ENCODE peak calls at places on chromosomes 16 and 17, in nine cellular contexts. G is psoas muscle; Z is neuronal stem cell; L is PC-9; R is CD4-positive, CD25-positive, alpha-beta regulatory T cell; N is naive thymus-derived CD4-positive, alpha-beta T cell; O is cardiac muscle cell; X is pancreas; P is colonic mucosa. Q is an unnamed sample.
A peak's percentile ranks its signal among the peaks of the same experiment; 100 is the strongest.

GRCh38 chr16:21116148-21116693 is 34.4 kb downstream of the DNAH3 start:
- DNase-seq in N (no peak), X (no peak), R (no peak), O (peak; percentile 45), Z (no peak), P (no peak), G (no peak), L (no peak), Q (no peak)

GRCh38 chr17:2275722-2276121 is 27.9 kb downstream of the SMG6 start:
- DNase-seq in R (no peak), G (no peak), O (no peak), P (no peak), X (no peak), Z (no peak), N (no peak), L (no peak), Q (no peak)

GRCh38 chr17:15944720-15945492 is at the start of gene ADORA2B:
- DNase-seq in G (peak; percentile 71), N (peak; percentile 77), O (peak; percentile 89), R (peak; percentile 26), P (peak; percentile 75), X (peak; percentile 70), Z (peak; percentile 72), L (peak; percentile 84), Q (no peak)

GRCh38 chr17:58679263-58680037 is 12.4 kb downstream of the TEX14 start:
- DNase-seq in L (peak; percentile 45), Z (no peak), N (no peak), P (no peak), X (no peak), O (peak; percentile 90), G (no peak), R (no peak), Q (no peak)

GRCh38 chr16:70805380-70805779 is 4.4 kb upstream of the VAC14 start:
- DNase-seq in X (no peak), L (no peak), Z (no peak), O (no peak), P (no peak), G (no peak), R (no peak), N (no peak), Q (no peak)

GRCh38 chr17:43341705-43342600 is 56.8 kb upstream of the ARL4D start:
- DNase-seq in L (no peak), Z (no peak), X (no peak), N (no peak), P (no peak), O (peak; percentile 47), R (no peak), G (no peak), Q (no peak)

GRCh38 chr16:833411-833810 is 32.9 kb upstream of the GNG13 start:
- DNase-seq in N (no peak), L (no peak), G (no peak), O (no peak), R (no peak), X (no peak), Z (no peak), P (no peak), Q (no peak)

GRCh38 chr17:62351176-62351575 is 29.2 kb upstream of the EFCAB3 start:
- DNase-seq in G (no peak), X (no peak), Z (no peak), R (no peak), P (no peak), N (no peak), O (no peak), L (no peak), Q (no peak)

GRCh38 chr17:75346906-75347305 is 57.7 kb upstream of the SLC25A19 start:
- DNase-seq in X (no peak), G (no peak), N (peak; percentile 43), O (peak; percentile 52), Z (peak; percentile 20), L (peak; percentile 36), P (no peak), R (no peak), Q (no peak)

GRCh38 chr16:4726616-4727015 is 7.5 kb downstream of the ANKS3 start:
- DNase-seq in O (no peak), X (no peak), L (no peak), Z (no peak), G (peak; percentile 40), P (no peak), N (no peak), R (no peak), Q (no peak)

GRCh38 chr16:1408171-1408837 is 6.2 kb downstream of the UNKL start:
- DNase-seq in L (peak; percentile 97), R (peak; percentile 91), X (peak; percentile 94), Z (peak; percentile 93), N (peak; percentile 98), O (peak; percentile 93), G (peak; percentile 97), P (peak; percentile 98), Q (peak; percentile 95)

GRCh38 chr17:44688675-44689491 is 693 bp downstream of the CCDC43 start:
- DNase-seq in N (no peak), P (no peak), L (no peak), X (no peak), Z (no peak), R (no peak), G (no peak), O (no peak), Q (no peak)

DNA sequence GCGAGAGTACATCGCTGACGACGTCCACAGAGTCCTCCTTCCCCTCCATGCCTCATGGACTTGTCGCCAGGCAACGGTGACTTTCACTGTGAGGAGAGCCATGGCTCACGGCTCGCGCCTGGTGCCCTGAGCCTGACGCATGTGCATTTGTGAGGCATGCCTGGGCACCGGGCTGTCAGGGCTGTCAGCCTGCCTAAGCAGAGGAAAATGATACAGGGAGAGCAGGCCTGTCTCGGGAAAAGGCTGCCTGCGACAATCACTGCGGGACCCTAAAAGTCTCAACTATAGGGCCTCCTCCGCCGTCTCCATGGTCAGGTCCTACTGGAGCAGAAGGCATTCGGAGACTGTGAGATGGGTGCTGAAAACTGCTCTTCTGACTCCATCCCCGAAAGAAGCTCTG is 135.5 kb upstream of the WSB1 start:
- DNase-seq in L (no peak), G (peak; percentile 33), X (no peak), Z (no peak), O (no peak), P (no peak), R (no peak), N (no peak), Q (no peak)
- H3K9me3 ChIP-seq in L (no peaks in the 10 kb centered on the region), G (peaks cover 9% of the 10 kb centered on the region), X (no peaks in the 10 kb centered on the region), Z (no peaks in the 10 kb centered on the region), O (no peaks in the 10 kb centered on the region), P (no peaks in the 10 kb centered on the region), R (no peaks in the 10 kb centered on the region), N (no peaks in the 10 kb centered on the region), Q (no peaks in the 10 kb centered on the region)

GRCh38 chr17:70366421-70366820 is 197.1 kb downstream of the KCNJ2 start:
- DNase-seq in X (no peak), Z (no peak), P (no peak), L (no peak), N (no peak), G (no peak), R (no peak), O (no peak), Q (no peak)
- H3K9me3 ChIP-seq in X (no peaks in the 10 kb centered on the region), Z (no peaks in the 10 kb centered on the region), P (no peaks in the 10 kb centered on the region), L (no peaks in the 10 kb centered on the region), N (no peaks in the 10 kb centered on the region), G (no peaks in the 10 kb centered on the region), R (no peaks in the 10 kb centered on the region), O (no peaks in the 10 kb centered on the region), Q (no peaks in the 10 kb centered on the region)

DNA sequence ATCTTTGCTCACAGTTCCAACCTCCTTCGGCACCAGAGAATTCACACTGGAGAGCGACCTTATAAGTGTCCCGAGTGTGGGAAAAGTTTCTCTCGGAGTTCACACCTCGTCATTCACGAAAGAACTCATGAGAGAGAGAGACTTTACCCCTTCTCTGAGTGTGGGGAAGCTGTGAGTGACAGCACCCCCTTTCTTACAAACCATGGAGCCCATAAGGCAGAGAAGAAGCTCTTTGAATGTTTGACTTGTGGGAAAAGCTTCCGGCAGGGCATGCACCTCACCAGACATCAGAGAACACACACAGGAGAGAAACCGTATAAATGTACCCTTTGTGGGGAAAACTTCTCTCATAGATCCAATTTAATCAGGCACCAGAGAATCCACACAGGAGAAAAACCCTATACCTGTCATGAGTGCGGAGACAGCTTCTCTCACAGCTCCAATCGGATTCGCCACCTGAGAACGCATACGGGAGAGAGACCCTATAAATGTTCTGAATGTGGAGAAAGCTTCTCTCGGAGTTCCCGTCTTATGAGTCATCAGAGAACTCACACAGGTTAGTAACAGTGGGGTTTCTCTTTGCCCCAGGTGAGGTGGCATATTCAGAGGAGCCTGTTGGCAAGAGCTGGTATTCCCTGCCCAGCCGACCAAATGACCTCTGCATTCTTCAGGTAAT is 6.8 kb downstream of the ZNF263 start:
- DNase-seq in P (no peak), N (no peak), Z (no peak), X (no peak), O (no peak), L (no peak), R (no peak), G (no peak), Q (no peak)
- H3K9me3 ChIP-seq in P (peaks cover 26% of the 10 kb centered on the region), N (peaks cover 13% of the 10 kb centered on the region), Z (peaks cover 83% of the 10 kb centered on the region), X (no peaks in the 10 kb centered on the region), O (no peaks in the 10 kb centered on the region), L (peaks cover 76% of the 10 kb centered on the region), R (peaks cover 95% of the 10 kb centered on the region), G (peaks cover 70% of the 10 kb centered on the region), Q (peaks cover 31% of the 10 kb centered on the region)

DNA sequence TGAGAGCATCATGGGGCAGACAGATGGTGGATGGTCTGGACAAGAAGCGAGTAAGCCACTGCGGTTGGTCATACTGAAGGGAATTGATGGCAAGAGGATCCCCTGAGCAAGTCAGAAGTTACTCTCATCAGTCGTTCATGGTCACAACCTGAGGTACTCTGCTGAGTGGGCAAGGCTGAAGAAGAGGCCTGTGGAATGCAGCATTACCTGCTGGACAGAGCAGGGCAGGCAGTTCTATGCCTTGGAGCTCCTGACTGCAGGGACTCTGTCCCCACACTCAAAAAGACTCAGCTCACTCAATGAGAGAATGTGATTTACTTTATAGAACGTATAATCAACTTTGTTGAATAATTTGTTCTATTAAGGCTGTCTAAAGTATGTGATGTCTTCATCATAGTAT is 28.4 kb downstream of the ALDH3A2 start:
- DNase-seq in G (no peak), O (no peak), X (no peak), L (peak; percentile 47), P (no peak), N (no peak), R (no peak), Z (no peak), Q (no peak)
- H3K9me3 ChIP-seq in G (no peaks in the 10 kb centered on the region), O (no peaks in the 10 kb centered on the region), X (no peaks in the 10 kb centered on the region), L (no peaks in the 10 kb centered on the region), P (no peaks in the 10 kb centered on the region), N (no peaks in the 10 kb centered on the region), R (no peaks in the 10 kb centered on the region), Z (peaks cover 14% of the 10 kb centered on the region), Q (no peaks in the 10 kb centered on the region)

GRCh38 chr17:26792486-26792885 is 501.4 kb upstream of the WSB1 start:
- DNase-seq in G (no peak), O (peak; percentile 9), L (no peak), P (no peak), R (no peak), Z (peak; percentile 73), N (no peak), X (no peak), Q (no peak)
- H3K9me3 ChIP-seq in G (peaks cover 51% of the 10 kb centered on the region), O (peaks cover 8% of the 10 kb centered on the region), L (peaks cover 56% of the 10 kb centered on the region), P (no peaks in the 10 kb centered on the region), R (peaks cover 72% of the 10 kb centered on the region), Z (no peaks in the 10 kb centered on the region), N (peaks cover 6% of the 10 kb centered on the region), X (no peaks in the 10 kb centered on the region), Q (peaks cover 24% of the 10 kb centered on the region)

GRCh38 chr17:21823643-21824042 is 131.3 kb downstream of the KCNJ18 start:
- DNase-seq in Z (no peak), N (no peak), L (no peak), O (no peak), R (no peak), X (no peak), P (no peak), G (no peak), Q (no peak)
- H3K9me3 ChIP-seq in Z (no peaks in the 10 kb centered on the region), N (no peaks in the 10 kb centered on the region), L (no peaks in the 10 kb centered on the region), O (peaks cover 10% of the 10 kb centered on the region), R (no peaks in the 10 kb centered on the region), X (no peaks in the 10 kb centered on the region), P (no peaks in the 10 kb centered on the region), G (no peaks in the 10 kb centered on the region), Q (no peaks in the 10 kb centered on the region)

GRCh38 chr16:68564367-68564985 is 25.4 kb downstream of the ZFP90 start:
- DNase-seq in R (no peak), O (peak; percentile 5), G (no peak), X (no peak), P (no peak), N (no peak), L (no peak), Z (no peak), Q (no peak)
- H3K9me3 ChIP-seq in R (peaks cover 98% of the 10 kb centered on the region), O (peaks cover 43% of the 10 kb centered on the region), G (peaks cover 95% of the 10 kb centered on the region), X (no peaks in the 10 kb centered on the region), P (peaks cover 44% of the 10 kb centered on the region), N (peaks cover 43% of the 10 kb centered on the region), L (peaks cover 91% of the 10 kb centered on the region), Z (peaks cover 94% of the 10 kb centered on the region), Q (peaks cover 46% of the 10 kb centered on the region)